ENCODE peak calls at places on chromosomes 3 and 15, in ten cellular contexts. Q, H, C, J, B, O, Y, L, N and R are unnamed samples.

GRCh38 chr15:71333839-71334238 is 218.6 kb downstream of the THSD4 start:
- DNase-seq in B (no peak), L (no peak), C (peak; percentile 91), J (no peak), Q (peak; percentile 46), H (no peak), Y (no peak), N (no peak), O (peak; percentile 20), R (no peak)

GRCh38 chr15:64695571-64695992 is 79.8 kb downstream of the RBPMS2 start:
- DNase-seq in J (no peak), L (no peak), Q (no peak), N (peak; percentile 58), O (no peak), Y (peak; percentile 52), H (peak; percentile 62), C (no peak), B (no peak), R (no peak)

GRCh38 chr3:64148955-64149653 is 76.2 kb downstream of the PRICKLE2 start:
- DNase-seq in L (no peak), Q (no peak), O (no peak), Y (no peak), H (no peak), N (no peak), B (no peak), C (no peak), J (no peak), R (no peak)

GRCh38 chr15:52653451-52653964 is 25.7 kb downstream of the ATOSA start:
- DNase-seq in O (peak; percentile 80), J (no peak), L (no peak), Q (peak; percentile 90), H (no peak), Y (no peak), N (no peak), C (peak; percentile 85), B (no peak), R (peak; percentile 17)

GRCh38 chr15:65752151-65752700 is 39.9 kb downstream of the DENND4A start:
- DNase-seq in J (no peak), B (no peak), Q (no peak), N (no peak), H (no peak), Y (no peak), L (no peak), C (peak; percentile 63), O (no peak), R (no peak)

GRCh38 chr15:60044636-60045273 is 40.6 kb downstream of the FOXB1 start:
- DNase-seq in Q (no peak), C (no peak), H (no peak), J (no peak), N (no peak), Y (no peak), O (no peak), B (no peak), L (no peak), R (no peak)

GRCh38 chr3:13647314-13648059 is 98.6 kb downstream of the FBLN2 start:
- DNase-seq in B (no peak), L (no peak), J (no peak), O (peak; percentile 9), Y (no peak), Q (peak; percentile 55), N (no peak), H (no peak), C (peak; percentile 22), R (no peak)

GRCh38 chr15:63601026-63601726 is 4.0 kb downstream of the FBXL22 start:
- DNase-seq in B (no peak), C (peak; percentile 44), N (peak; percentile 51), J (no peak), H (peak; percentile 67), O (no peak), L (no peak), Q (no peak), Y (no peak), R (no peak)

GRCh38 chr15:76038512-76038911 is 21.3 kb upstream of the TMEM266 start:
- DNase-seq in Y (no peak), J (no peak), H (no peak), B (no peak), C (no peak), O (no peak), Q (no peak), N (no peak), L (no peak), R (no peak)

GRCh38 chr3:36175113-36175812 is 205.0 kb upstream of the STAC start:
- DNase-seq in Y (no peak), J (peak; percentile 55), O (no peak), L (no peak), B (no peak), C (no peak), Q (no peak), N (no peak), H (no peak), R (peak; percentile 7)

GRCh38 chr15:42553549-42553948 is 4.9 kb downstream of the HAUS2 start:
- DNase-seq in B (no peak), L (no peak), O (no peak), J (no peak), Y (no peak), H (no peak), N (no peak), Q (no peak), C (no peak), R (no peak)

GRCh38 chr3:165855581-165855980 is 18.4 kb upstream of the BCHE start:
- DNase-seq in B (no peak), L (no peak), J (no peak), N (no peak), H (no peak), Q (no peak), Y (no peak), C (no peak), O (peak; percentile 45), R (no peak)

GRCh38 chr15:52434885-52435284 is 93.8 kb downstream of the MYO5A start:
- DNase-seq in H (no peak), B (no peak), L (no peak), Y (no peak), O (no peak), N (no peak), J (no peak), Q (no peak), C (no peak), R (no peak)

GRCh38 chr15:76335851-76336253 is 721 bp upstream of the ISL2 start:
- DNase-seq in O (no peak), N (no peak), J (no peak), Y (no peak), H (no peak), L (no peak), B (no peak), Q (no peak), C (no peak), R (no peak)

GRCh38 chr3:187922704-187923393 is 177.6 kb upstream of the BCL6 start:
- DNase-seq in H (no peak), L (no peak), J (no peak), Y (no peak), C (peak; percentile 72), O (peak; percentile 39), B (no peak), Q (no peak), N (no peak), R (no peak)

GRCh38 chr15:43100971-43101370 is 4.9 kb downstream of the UBR1 start:
- DNase-seq in B (no peak), Q (no peak), J (no peak), H (no peak), O (no peak), L (no peak), Y (no peak), C (no peak), N (no peak), R (no peak)

GRCh38 chr3:143821862-143822261 is 26.4 kb downstream of the SLC9A9 start:
- DNase-seq in B (no peak), L (no peak), Y (no peak), C (no peak), N (no peak), H (no peak), O (no peak), J (no peak), Q (no peak), R (no peak)

GRCh38 chr15:77144492-77145070 is 73.7 kb upstream of the TSPAN3 start:
- DNase-seq in N (no peak), J (no peak), C (peak; percentile 97), L (no peak), B (no peak), Y (no peak), Q (peak; percentile 98), H (no peak), O (peak; percentile 92), R (no peak)

GRCh38 chr3:176521531-176522175 is 675.6 kb downstream of the TBL1XR1 start:
- DNase-seq in J (no peak), N (no peak), Q (peak; percentile 35), C (peak; percentile 48), B (no peak), L (no peak), O (peak; percentile 60), Y (no peak), H (no peak), R (no peak)

GRCh38 chr3:51932471-51933370 is 9.0 kb downstream of the RRP9 start:
- DNase-seq in Q (no peak), L (no peak), B (no peak), C (no peak), Y (no peak), N (no peak), H (no peak), O (no peak), J (no peak), R (no peak)

GRCh38 chr3:185822221-185822956 is 2.5 kb downstream of the IGF2BP2 start:
- DNase-seq in Y (no peak), H (no peak), J (no peak), B (no peak), Q (peak; percentile 61), C (peak; percentile 87), L (no peak), N (no peak), O (peak; percentile 82), R (no peak)

GRCh38 chr15:69160976-69161877 is 792 bp downstream of the GLCE start:
- DNase-seq in H (peak; percentile 67), L (peak; percentile 39), B (no peak), N (peak; percentile 59), Y (peak; percentile 31), O (no peak), Q (no peak), J (no peak), C (peak; percentile 16), R (no peak)

GRCh38 chr15:93088981-93089854 is at the start of gene RGMA:
- DNase-seq in Y (no peak), C (no peak), J (no peak), B (no peak), L (no peak), Q (no peak), N (peak; percentile 71), H (no peak), O (no peak), R (no peak)

GRCh38 chr3:50089603-50089945 is 855 bp downstream of the RBM5 start:
- DNase-seq in H (no peak), Y (no peak), O (no peak), Q (peak; percentile 5), C (peak; percentile 21), N (no peak), B (no peak), J (no peak), L (no peak), R (no peak)

GRCh38 chr15:72685925-72686794 is at the start of the genes BBS4 and HIGD2B:
- DNase-seq in Q (peak; percentile 59), C (peak; percentile 83), H (peak; percentile 95), B (no peak), L (peak; percentile 95), Y (peak; percentile 87), J (no peak), O (peak; percentile 64), N (peak; percentile 90), R (no peak)

GRCh38 chr3:193816656-193817311 is 223.8 kb downstream of the OPA1 start:
- DNase-seq in N (peak; percentile 92), C (peak; percentile 11), B (peak; percentile 50), O (no peak), J (peak; percentile 69), Q (no peak), L (peak; percentile 88), Y (peak; percentile 79), H (peak; percentile 87), R (peak; percentile 86)

GRCh38 chr15:52419494-52419893 is 109.2 kb downstream of the MYO5A start:
- DNase-seq in Q (no peak), J (no peak), N (no peak), C (no peak), Y (no peak), H (no peak), L (no peak), B (no peak), O (no peak), R (no peak)

GRCh38 chr3:2657408-2657807 is 452.8 kb downstream of the IL5RA start:
- DNase-seq in J (no peak), Y (no peak), O (no peak), C (peak; percentile 95), L (no peak), Q (no peak), H (no peak), N (no peak), B (no peak), R (no peak)